ENCODE peak calls at places on chromosomes 3 and 15, in eight cellular contexts. One of them, this sample, is unnamed.
A peak's percentile ranks its signal among the peaks of the same experiment; 100 is the strongest.

GRCh38 chr3:177658354-177658753 is 461.1 kb upstream of the TBL1XR1 start:
- DNase-seq in stimulated activated CD4-positive, alpha-beta T cell treated with anti-CD3 and anti-CD28 coated beads, Interleukin-1b, Interleukin-23, amount 100 ng/mL, for 24 hours: no peak
- DNase-seq in CD4-positive, alpha-beta memory T cell: no peak
- DNase-seq in esophagus squamous epithelium: no peak
- DNase-seq in SHP77: no peak
- DNase-seq in H9: no peak
- DNase-seq in DMS 273 treated with DMSO at 0.1 percent for 48 hours: no peak
- DNase-seq in germinal center: no peak
- DNase-seq in this sample: no peak

GRCh38 chr3:188294823-188295487 is 141.0 kb downstream of the LPP start:
- DNase-seq in CD4-positive, alpha-beta memory T cell: no peak
- DNase-seq in stimulated activated CD4-positive, alpha-beta T cell treated with anti-CD3 and anti-CD28 coated beads, Interleukin-1b, Interleukin-23, amount 100 ng/mL, for 24 hours: no peak
- DNase-seq in SHP77: peak; percentile 79
- DNase-seq in DMS 273 treated with DMSO at 0.1 percent for 48 hours: no peak
- DNase-seq in H9: no peak
- DNase-seq in germinal center: no peak
- DNase-seq in esophagus squamous epithelium: no peak
- DNase-seq in this sample: peak; percentile 65

GRCh38 chr15:45386420-45386819 is 8.1 kb upstream of the GATM start:
- DNase-seq in CD4-positive, alpha-beta memory T cell: no peak
- DNase-seq in stimulated activated CD4-positive, alpha-beta T cell treated with anti-CD3 and anti-CD28 coated beads, Interleukin-1b, Interleukin-23, amount 100 ng/mL, for 24 hours: no peak
- DNase-seq in SHP77: no peak
- DNase-seq in esophagus squamous epithelium: no peak
- DNase-seq in germinal center: no peak
- DNase-seq in H9: no peak
- DNase-seq in DMS 273 treated with DMSO at 0.1 percent for 48 hours: no peak
- DNase-seq in this sample: no peak

GRCh38 chr3:144189044-144189443 is 217.4 kb downstream of the DIPK2A start:
- DNase-seq in germinal center: no peak
- DNase-seq in H9: no peak
- DNase-seq in stimulated activated CD4-positive, alpha-beta T cell treated with anti-CD3 and anti-CD28 coated beads, Interleukin-1b, Interleukin-23, amount 100 ng/mL, for 24 hours: no peak
- DNase-seq in CD4-positive, alpha-beta memory T cell: no peak
- DNase-seq in esophagus squamous epithelium: no peak
- DNase-seq in DMS 273 treated with DMSO at 0.1 percent for 48 hours: no peak
- DNase-seq in SHP77: no peak
- DNase-seq in this sample: no peak

GRCh38 chr3:100163787-100164186 is 49.5 kb upstream of the FILIP1L start:
- DNase-seq in H9: no peak
- DNase-seq in stimulated activated CD4-positive, alpha-beta T cell treated with anti-CD3 and anti-CD28 coated beads, Interleukin-1b, Interleukin-23, amount 100 ng/mL, for 24 hours: no peak
- DNase-seq in SHP77: no peak
- DNase-seq in germinal center: no peak
- DNase-seq in CD4-positive, alpha-beta memory T cell: no peak
- DNase-seq in esophagus squamous epithelium: no peak
- DNase-seq in DMS 273 treated with DMSO at 0.1 percent for 48 hours: no peak
- DNase-seq in this sample: no peak

GRCh38 chr3:138950701-138951100 is 3.7 kb downstream of the FOXL2NB start:
- DNase-seq in germinal center: no peak
- DNase-seq in SHP77: no peak
- DNase-seq in CD4-positive, alpha-beta memory T cell: no peak
- DNase-seq in stimulated activated CD4-positive, alpha-beta T cell treated with anti-CD3 and anti-CD28 coated beads, Interleukin-1b, Interleukin-23, amount 100 ng/mL, for 24 hours: no peak
- DNase-seq in DMS 273 treated with DMSO at 0.1 percent for 48 hours: no peak
- DNase-seq in H9: peak; percentile 27
- DNase-seq in esophagus squamous epithelium: no peak
- DNase-seq in this sample: no peak

GRCh38 chr3:48516571-48516970 is 12.6 kb upstream of the SHISA5 start:
- DNase-seq in SHP77: no peak
- DNase-seq in germinal center: no peak
- DNase-seq in DMS 273 treated with DMSO at 0.1 percent for 48 hours: no peak
- DNase-seq in esophagus squamous epithelium: no peak
- DNase-seq in stimulated activated CD4-positive, alpha-beta T cell treated with anti-CD3 and anti-CD28 coated beads, Interleukin-1b, Interleukin-23, amount 100 ng/mL, for 24 hours: no peak
- DNase-seq in CD4-positive, alpha-beta memory T cell: no peak
- DNase-seq in H9: no peak
- DNase-seq in this sample: no peak

GRCh38 chr15:51398676-51399075 is 57.2 kb downstream of the GLDN start:
- DNase-seq in SHP77: no peak
- DNase-seq in germinal center: no peak
- DNase-seq in CD4-positive, alpha-beta memory T cell: no peak
- DNase-seq in H9: peak; percentile 18
- DNase-seq in stimulated activated CD4-positive, alpha-beta T cell treated with anti-CD3 and anti-CD28 coated beads, Interleukin-1b, Interleukin-23, amount 100 ng/mL, for 24 hours: no peak
- DNase-seq in DMS 273 treated with DMSO at 0.1 percent for 48 hours: no peak
- DNase-seq in esophagus squamous epithelium: no peak
- DNase-seq in this sample: no peak

GRCh38 chr15:99615460-99615859 is 49.7 kb downstream of the MEF2A start:
- DNase-seq in SHP77: no peak
- DNase-seq in H9: no peak
- DNase-seq in CD4-positive, alpha-beta memory T cell: no peak
- DNase-seq in germinal center: no peak
- DNase-seq in stimulated activated CD4-positive, alpha-beta T cell treated with anti-CD3 and anti-CD28 coated beads, Interleukin-1b, Interleukin-23, amount 100 ng/mL, for 24 hours: no peak
- DNase-seq in esophagus squamous epithelium: no peak
- DNase-seq in DMS 273 treated with DMSO at 0.1 percent for 48 hours: no peak
- DNase-seq in this sample: no peak

GRCh38 chr3:141959921-141960554 is 83.6 kb downstream of the ATP1B3 start:
- DNase-seq in stimulated activated CD4-positive, alpha-beta T cell treated with anti-CD3 and anti-CD28 coated beads, Interleukin-1b, Interleukin-23, amount 100 ng/mL, for 24 hours: no peak
- DNase-seq in esophagus squamous epithelium: no peak
- DNase-seq in SHP77: no peak
- DNase-seq in H9: no peak
- DNase-seq in CD4-positive, alpha-beta memory T cell: no peak
- DNase-seq in germinal center: no peak
- DNase-seq in DMS 273 treated with DMSO at 0.1 percent for 48 hours: no peak
- DNase-seq in this sample: no peak

GRCh38 chr3:112381673-112382542 is 49.0 kb downstream of the CD200 start:
- DNase-seq in SHP77: no peak
- DNase-seq in CD4-positive, alpha-beta memory T cell: no peak
- DNase-seq in germinal center: no peak
- DNase-seq in H9: no peak
- DNase-seq in DMS 273 treated with DMSO at 0.1 percent for 48 hours: no peak
- DNase-seq in stimulated activated CD4-positive, alpha-beta T cell treated with anti-CD3 and anti-CD28 coated beads, Interleukin-1b, Interleukin-23, amount 100 ng/mL, for 24 hours: no peak
- DNase-seq in esophagus squamous epithelium: no peak
- DNase-seq in this sample: no peak

GRCh38 chr15:75887178-75887577 is 16.5 kb upstream of the FBXO22 start:
- DNase-seq in esophagus squamous epithelium: no peak
- DNase-seq in DMS 273 treated with DMSO at 0.1 percent for 48 hours: no peak
- DNase-seq in SHP77: peak; percentile 10
- DNase-seq in H9: no peak
- DNase-seq in CD4-positive, alpha-beta memory T cell: no peak
- DNase-seq in stimulated activated CD4-positive, alpha-beta T cell treated with anti-CD3 and anti-CD28 coated beads, Interleukin-1b, Interleukin-23, amount 100 ng/mL, for 24 hours: no peak
- DNase-seq in germinal center: no peak
- DNase-seq in this sample: peak; percentile 4

GRCh38 chr3:166351461-166351860 is 514.2 kb upstream of the BCHE start:
- DNase-seq in H9: no peak
- DNase-seq in germinal center: no peak
- DNase-seq in CD4-positive, alpha-beta memory T cell: no peak
- DNase-seq in esophagus squamous epithelium: no peak
- DNase-seq in DMS 273 treated with DMSO at 0.1 percent for 48 hours: no peak
- DNase-seq in SHP77: no peak
- DNase-seq in stimulated activated CD4-positive, alpha-beta T cell treated with anti-CD3 and anti-CD28 coated beads, Interleukin-1b, Interleukin-23, amount 100 ng/mL, for 24 hours: no peak
- DNase-seq in this sample: no peak

GRCh38 chr3:115208066-115208750 is 61.1 kb upstream of the ZBTB20 start:
- DNase-seq in SHP77: no peak
- DNase-seq in H9: no peak
- DNase-seq in stimulated activated CD4-positive, alpha-beta T cell treated with anti-CD3 and anti-CD28 coated beads, Interleukin-1b, Interleukin-23, amount 100 ng/mL, for 24 hours: no peak
- DNase-seq in germinal center: no peak
- DNase-seq in CD4-positive, alpha-beta memory T cell: no peak
- DNase-seq in esophagus squamous epithelium: no peak
- DNase-seq in DMS 273 treated with DMSO at 0.1 percent for 48 hours: no peak
- DNase-seq in this sample: no peak

GRCh38 chr3:23111799-23112198 is 91.3 kb upstream of the UBE2E2 start:
- DNase-seq in germinal center: no peak
- DNase-seq in H9: no peak
- DNase-seq in DMS 273 treated with DMSO at 0.1 percent for 48 hours: no peak
- DNase-seq in stimulated activated CD4-positive, alpha-beta T cell treated with anti-CD3 and anti-CD28 coated beads, Interleukin-1b, Interleukin-23, amount 100 ng/mL, for 24 hours: no peak
- DNase-seq in esophagus squamous epithelium: no peak
- DNase-seq in SHP77: no peak
- DNase-seq in CD4-positive, alpha-beta memory T cell: no peak
- DNase-seq in this sample: no peak

GRCh38 chr15:80779658-80780415 is 667 bp downstream of the CEMIP start:
- DNase-seq in H9: peak; percentile 54
- DNase-seq in CD4-positive, alpha-beta memory T cell: no peak
- DNase-seq in DMS 273 treated with DMSO at 0.1 percent for 48 hours: no peak
- DNase-seq in stimulated activated CD4-positive, alpha-beta T cell treated with anti-CD3 and anti-CD28 coated beads, Interleukin-1b, Interleukin-23, amount 100 ng/mL, for 24 hours: no peak
- DNase-seq in germinal center: no peak
- DNase-seq in SHP77: peak; percentile 58
- DNase-seq in esophagus squamous epithelium: no peak
- DNase-seq in this sample: peak; percentile 77

GRCh38 chr3:33256249-33256648 is 21.0 kb upstream of the FBXL2 start:
- DNase-seq in DMS 273 treated with DMSO at 0.1 percent for 48 hours: no peak
- DNase-seq in H9: no peak
- DNase-seq in stimulated activated CD4-positive, alpha-beta T cell treated with anti-CD3 and anti-CD28 coated beads, Interleukin-1b, Interleukin-23, amount 100 ng/mL, for 24 hours: no peak
- DNase-seq in germinal center: no peak
- DNase-seq in SHP77: no peak
- DNase-seq in CD4-positive, alpha-beta memory T cell: no peak
- DNase-seq in esophagus squamous epithelium: no peak
- DNase-seq in this sample: no peak

GRCh38 chr3:138219255-138219654 is 32.2 kb downstream of the ARMC8 start:
- DNase-seq in stimulated activated CD4-positive, alpha-beta T cell treated with anti-CD3 and anti-CD28 coated beads, Interleukin-1b, Interleukin-23, amount 100 ng/mL, for 24 hours: no peak
- DNase-seq in germinal center: no peak
- DNase-seq in CD4-positive, alpha-beta memory T cell: no peak
- DNase-seq in SHP77: no peak
- DNase-seq in esophagus squamous epithelium: no peak
- DNase-seq in H9: no peak
- DNase-seq in DMS 273 treated with DMSO at 0.1 percent for 48 hours: no peak
- DNase-seq in this sample: no peak

GRCh38 chr3:127764841-127765362 is 57.4 kb downstream of the MGLL start:
- DNase-seq in DMS 273 treated with DMSO at 0.1 percent for 48 hours: no peak
- DNase-seq in CD4-positive, alpha-beta memory T cell: no peak
- DNase-seq in esophagus squamous epithelium: no peak
- DNase-seq in SHP77: no peak
- DNase-seq in stimulated activated CD4-positive, alpha-beta T cell treated with anti-CD3 and anti-CD28 coated beads, Interleukin-1b, Interleukin-23, amount 100 ng/mL, for 24 hours: no peak
- DNase-seq in H9: no peak
- DNase-seq in germinal center: no peak
- DNase-seq in this sample: no peak

GRCh38 chr3:66485291-66485968 is 15.4 kb downstream of the LRIG1 start:
- DNase-seq in DMS 273 treated with DMSO at 0.1 percent for 48 hours: peak; percentile 95
- DNase-seq in stimulated activated CD4-positive, alpha-beta T cell treated with anti-CD3 and anti-CD28 coated beads, Interleukin-1b, Interleukin-23, amount 100 ng/mL, for 24 hours: no peak
- DNase-seq in SHP77: no peak
- DNase-seq in esophagus squamous epithelium: peak; percentile 5
- DNase-seq in H9: no peak
- DNase-seq in CD4-positive, alpha-beta memory T cell: no peak
- DNase-seq in germinal center: no peak
- DNase-seq in this sample: no peak

GRCh38 chr3:95338446-95338845 is 1275.6 kb downstream of the NSUN3 start:
- DNase-seq in CD4-positive, alpha-beta memory T cell: no peak
- DNase-seq in DMS 273 treated with DMSO at 0.1 percent for 48 hours: no peak
- DNase-seq in stimulated activated CD4-positive, alpha-beta T cell treated with anti-CD3 and anti-CD28 coated beads, Interleukin-1b, Interleukin-23, amount 100 ng/mL, for 24 hours: no peak
- DNase-seq in germinal center: no peak
- DNase-seq in esophagus squamous epithelium: no peak
- DNase-seq in H9: no peak
- DNase-seq in SHP77: no peak
- DNase-seq in this sample: no peak

GRCh38 chr15:62797171-62797570 is 245.4 kb upstream of the TPM1 start:
- DNase-seq in germinal center: no peak
- DNase-seq in esophagus squamous epithelium: no peak
- DNase-seq in DMS 273 treated with DMSO at 0.1 percent for 48 hours: no peak
- DNase-seq in SHP77: no peak
- DNase-seq in CD4-positive, alpha-beta memory T cell: no peak
- DNase-seq in H9: no peak
- DNase-seq in stimulated activated CD4-positive, alpha-beta T cell treated with anti-CD3 and anti-CD28 coated beads, Interleukin-1b, Interleukin-23, amount 100 ng/mL, for 24 hours: no peak
- DNase-seq in this sample: no peak

GRCh38 chr3:194472290-194472920 is 14.4 kb downstream of the ATP13A3 start:
- DNase-seq in H9: no peak
- DNase-seq in CD4-positive, alpha-beta memory T cell: peak; percentile 53
- DNase-seq in stimulated activated CD4-positive, alpha-beta T cell treated with anti-CD3 and anti-CD28 coated beads, Interleukin-1b, Interleukin-23, amount 100 ng/mL, for 24 hours: no peak
- DNase-seq in esophagus squamous epithelium: no peak
- DNase-seq in SHP77: peak; percentile 1
- DNase-seq in DMS 273 treated with DMSO at 0.1 percent for 48 hours: peak; percentile 42
- DNase-seq in germinal center: peak; percentile 31
- DNase-seq in this sample: peak; percentile 78

GRCh38 chr15:70020229-70020628 is 77.5 kb downstream of the TLE3 start:
- DNase-seq in SHP77: no peak
- DNase-seq in CD4-positive, alpha-beta memory T cell: no peak
- DNase-seq in H9: no peak
- DNase-seq in DMS 273 treated with DMSO at 0.1 percent for 48 hours: no peak
- DNase-seq in esophagus squamous epithelium: no peak
- DNase-seq in germinal center: no peak
- DNase-seq in stimulated activated CD4-positive, alpha-beta T cell treated with anti-CD3 and anti-CD28 coated beads, Interleukin-1b, Interleukin-23, amount 100 ng/mL, for 24 hours: no peak
- DNase-seq in this sample: no peak

GRCh38 chr3:4996771-4997291 is 17.6 kb downstream of the BHLHE40 start:
- DNase-seq in CD4-positive, alpha-beta memory T cell: no peak
- DNase-seq in germinal center: no peak
- DNase-seq in H9: no peak
- DNase-seq in esophagus squamous epithelium: no peak
- DNase-seq in SHP77: no peak
- DNase-seq in DMS 273 treated with DMSO at 0.1 percent for 48 hours: no peak
- DNase-seq in stimulated activated CD4-positive, alpha-beta T cell treated with anti-CD3 and anti-CD28 coated beads, Interleukin-1b, Interleukin-23, amount 100 ng/mL, for 24 hours: no peak
- DNase-seq in this sample: no peak

GRCh38 chr3:141353652-141354495 is 14.4 kb upstream of the ZBTB38 start:
- DNase-seq in stimulated activated CD4-positive, alpha-beta T cell treated with anti-CD3 and anti-CD28 coated beads, Interleukin-1b, Interleukin-23, amount 100 ng/mL, for 24 hours: no peak
- DNase-seq in DMS 273 treated with DMSO at 0.1 percent for 48 hours: no peak
- DNase-seq in H9: no peak
- DNase-seq in CD4-positive, alpha-beta memory T cell: no peak
- DNase-seq in germinal center: no peak
- DNase-seq in esophagus squamous epithelium: no peak
- DNase-seq in SHP77: no peak
- DNase-seq in this sample: no peak

GRCh38 chr3:97235179-97235578 is 420.8 kb downstream of the EPHA6 start:
- DNase-seq in SHP77: no peak
- DNase-seq in stimulated activated CD4-positive, alpha-beta T cell treated with anti-CD3 and anti-CD28 coated beads, Interleukin-1b, Interleukin-23, amount 100 ng/mL, for 24 hours: no peak
- DNase-seq in germinal center: no peak
- DNase-seq in CD4-positive, alpha-beta memory T cell: no peak
- DNase-seq in esophagus squamous epithelium: no peak
- DNase-seq in H9: no peak
- DNase-seq in DMS 273 treated with DMSO at 0.1 percent for 48 hours: no peak
- DNase-seq in this sample: no peak

GRCh38 chr15:36483409-36483808 is 96.0 kb upstream of the CDIN1 start:
- DNase-seq in esophagus squamous epithelium: no peak
- DNase-seq in germinal center: no peak
- DNase-seq in DMS 273 treated with DMSO at 0.1 percent for 48 hours: no peak
- DNase-seq in stimulated activated CD4-positive, alpha-beta T cell treated with anti-CD3 and anti-CD28 coated beads, Interleukin-1b, Interleukin-23, amount 100 ng/mL, for 24 hours: no peak
- DNase-seq in H9: no peak
- DNase-seq in SHP77: no peak
- DNase-seq in CD4-positive, alpha-beta memory T cell: no peak
- DNase-seq in this sample: no peak

GRCh38 chr3:8646313-8646938 is 1.8 kb upstream of the SSUH2 start:
- DNase-seq in esophagus squamous epithelium: no peak
- DNase-seq in germinal center: no peak
- DNase-seq in stimulated activated CD4-positive, alpha-beta T cell treated with anti-CD3 and anti-CD28 coated beads, Interleukin-1b, Interleukin-23, amount 100 ng/mL, for 24 hours: no peak
- DNase-seq in DMS 273 treated with DMSO at 0.1 percent for 48 hours: no peak
- DNase-seq in SHP77: no peak
- DNase-seq in H9: no peak
- DNase-seq in CD4-positive, alpha-beta memory T cell: no peak
- DNase-seq in this sample: no peak

GRCh38 chr3:16841906-16842709 is 42.6 kb upstream of the PLCL2 start:
- DNase-seq in CD4-positive, alpha-beta memory T cell: peak; percentile 81
- DNase-seq in SHP77: peak; percentile 46
- DNase-seq in DMS 273 treated with DMSO at 0.1 percent for 48 hours: peak; percentile 43
- DNase-seq in H9: peak; percentile 47
- DNase-seq in stimulated activated CD4-positive, alpha-beta T cell treated with anti-CD3 and anti-CD28 coated beads, Interleukin-1b, Interleukin-23, amount 100 ng/mL, for 24 hours: no peak
- DNase-seq in esophagus squamous epithelium: peak; percentile 12
- DNase-seq in germinal center: peak; percentile 60
- DNase-seq in this sample: no peak